ENCODE peak calls at places on chromosomes 12 and 14, in nine cellular contexts. One of them, this sample, is unnamed.

GRCh38 chr12:12913626-12914388 is 22.4 kb downstream of the GPRC5A start:
- DNase-seq in cardiac muscle cell: peak
- DNase-seq in mammary epithelial cell: no peak
- DNase-seq in tibial nerve: no peak
- DNase-seq in ovary: no peak
- DNase-seq in heart left ventricle: no peak
- DNase-seq in body of pancreas: no peak
- DNase-seq in lower lobe of right lung: no peak
- DNase-seq in H1: no peak
- DNase-seq in this sample: no peak

GRCh38 chr12:117968084-117968789 is 553 bp downstream of the KSR2 start:
- DNase-seq in cardiac muscle cell: no peak
- DNase-seq in mammary epithelial cell: no peak
- DNase-seq in tibial nerve: no peak
- DNase-seq in ovary: no peak
- DNase-seq in heart left ventricle: no peak
- DNase-seq in body of pancreas: no peak
- DNase-seq in lower lobe of right lung: no peak
- DNase-seq in H1: no peak
- DNase-seq in this sample: no peak

GRCh38 chr12:74337951-74338350 is 199.7 kb upstream of the ATXN7L3B start:
- DNase-seq in cardiac muscle cell: no peak
- DNase-seq in mammary epithelial cell: peak
- DNase-seq in tibial nerve: no peak
- DNase-seq in ovary: no peak
- DNase-seq in heart left ventricle: no peak
- DNase-seq in body of pancreas: no peak
- DNase-seq in lower lobe of right lung: no peak
- DNase-seq in H1: no peak
- DNase-seq in this sample: no peak

GRCh38 chr14:71415404-71415690 is 508.1 kb downstream of the PCNX1 start:
- DNase-seq in cardiac muscle cell: no peak
- DNase-seq in mammary epithelial cell: no peak
- DNase-seq in tibial nerve: no peak
- DNase-seq in ovary: no peak
- DNase-seq in heart left ventricle: no peak
- DNase-seq in body of pancreas: no peak
- DNase-seq in lower lobe of right lung: no peak
- DNase-seq in H1: no peak
- DNase-seq in this sample: no peak

GRCh38 chr12:67630373-67631088 is 18.0 kb upstream of the DYRK2 start:
- DNase-seq in cardiac muscle cell: no peak
- DNase-seq in mammary epithelial cell: no peak
- DNase-seq in tibial nerve: no peak
- DNase-seq in ovary: peak
- DNase-seq in heart left ventricle: peak
- DNase-seq in body of pancreas: peak
- DNase-seq in lower lobe of right lung: peak
- DNase-seq in H1: peak
- DNase-seq in this sample: no peak

GRCh38 chr12:75479963-75480461 is 543 bp upstream of the GLIPR1 start:
- DNase-seq in cardiac muscle cell: no peak
- DNase-seq in mammary epithelial cell: peak
- DNase-seq in tibial nerve: no peak
- DNase-seq in ovary: no peak
- DNase-seq in heart left ventricle: no peak
- DNase-seq in body of pancreas: no peak
- DNase-seq in lower lobe of right lung: no peak
- DNase-seq in H1: no peak
- DNase-seq in this sample: no peak

GRCh38 chr14:52279405-52279804 is 11.9 kb downstream of the PTGDR start:
- DNase-seq in cardiac muscle cell: no peak
- DNase-seq in mammary epithelial cell: peak
- DNase-seq in tibial nerve: no peak
- DNase-seq in ovary: no peak
- DNase-seq in heart left ventricle: no peak
- DNase-seq in body of pancreas: no peak
- DNase-seq in lower lobe of right lung: no peak
- DNase-seq in H1: no peak
- DNase-seq in this sample: no peak

GRCh38 chr14:99143793-99144192 is 128.2 kb downstream of the BCL11B start:
- DNase-seq in cardiac muscle cell: no peak
- DNase-seq in mammary epithelial cell: no peak
- DNase-seq in tibial nerve: no peak
- DNase-seq in ovary: no peak
- DNase-seq in heart left ventricle: no peak
- DNase-seq in body of pancreas: no peak
- DNase-seq in lower lobe of right lung: no peak
- DNase-seq in H1: no peak
- DNase-seq in this sample: peak

GRCh38 chr12:120457133-120457532 is 10.9 kb downstream of the GATC start:
- DNase-seq in cardiac muscle cell: peak
- DNase-seq in mammary epithelial cell: no peak
- DNase-seq in tibial nerve: no peak
- DNase-seq in ovary: no peak
- DNase-seq in heart left ventricle: no peak
- DNase-seq in body of pancreas: no peak
- DNase-seq in lower lobe of right lung: no peak
- DNase-seq in H1: no peak
- DNase-seq in this sample: no peak

GRCh38 chr12:57072661-57073060 is 5.9 kb downstream of the NEMP1 start:
- DNase-seq in cardiac muscle cell: no peak
- DNase-seq in mammary epithelial cell: no peak
- DNase-seq in tibial nerve: no peak
- DNase-seq in ovary: no peak
- DNase-seq in heart left ventricle: no peak
- DNase-seq in body of pancreas: no peak
- DNase-seq in lower lobe of right lung: no peak
- DNase-seq in H1: no peak
- DNase-seq in this sample: no peak

GRCh38 chr12:93520454-93520853 is 52.0 kb upstream of the SOCS2 start:
- DNase-seq in cardiac muscle cell: no peak
- DNase-seq in mammary epithelial cell: no peak
- DNase-seq in tibial nerve: no peak
- DNase-seq in ovary: no peak
- DNase-seq in heart left ventricle: no peak
- DNase-seq in body of pancreas: no peak
- DNase-seq in lower lobe of right lung: no peak
- DNase-seq in H1: no peak
- DNase-seq in this sample: no peak

GRCh38 chr14:23539209-23539866 is 12.2 kb downstream of the ZFHX2 start:
- DNase-seq in cardiac muscle cell: peak
- DNase-seq in mammary epithelial cell: peak
- DNase-seq in tibial nerve: no peak
- DNase-seq in ovary: no peak
- DNase-seq in heart left ventricle: no peak
- DNase-seq in body of pancreas: no peak
- DNase-seq in lower lobe of right lung: no peak
- DNase-seq in H1: no peak
- DNase-seq in this sample: no peak

GRCh38 chr14:74551001-74551400 is 57.4 kb downstream of the ISCA2 start:
- DNase-seq in cardiac muscle cell: no peak
- DNase-seq in mammary epithelial cell: no peak
- DNase-seq in tibial nerve: no peak
- DNase-seq in ovary: no peak
- DNase-seq in heart left ventricle: no peak
- DNase-seq in body of pancreas: no peak
- DNase-seq in lower lobe of right lung: no peak
- DNase-seq in H1: no peak
- DNase-seq in this sample: no peak

GRCh38 chr14:92579244-92579643 is 65.7 kb downstream of the RIN3 start:
- DNase-seq in cardiac muscle cell: no peak
- DNase-seq in mammary epithelial cell: no peak
- DNase-seq in tibial nerve: no peak
- DNase-seq in ovary: no peak
- DNase-seq in heart left ventricle: no peak
- DNase-seq in body of pancreas: no peak
- DNase-seq in lower lobe of right lung: no peak
- DNase-seq in H1: no peak
- DNase-seq in this sample: no peak

GRCh38 chr14:55160989-55161388 is 30.4 kb downstream of the DLGAP5 start:
- DNase-seq in cardiac muscle cell: no peak
- DNase-seq in mammary epithelial cell: peak
- DNase-seq in tibial nerve: no peak
- DNase-seq in ovary: no peak
- DNase-seq in heart left ventricle: no peak
- DNase-seq in body of pancreas: no peak
- DNase-seq in lower lobe of right lung: no peak
- DNase-seq in H1: no peak
- DNase-seq in this sample: no peak

GRCh38 chr12:123363385-123363742 is 1.3 kb downstream of the SBNO1 start:
- DNase-seq in cardiac muscle cell: no peak
- DNase-seq in mammary epithelial cell: no peak
- DNase-seq in tibial nerve: no peak
- DNase-seq in ovary: no peak
- DNase-seq in heart left ventricle: no peak
- DNase-seq in body of pancreas: no peak
- DNase-seq in lower lobe of right lung: no peak
- DNase-seq in H1: no peak
- DNase-seq in this sample: no peak

GRCh38 chr12:6896846-6897435 is 7.7 kb upstream of the LRRC23 start:
- DNase-seq in cardiac muscle cell: no peak
- DNase-seq in mammary epithelial cell: no peak
- DNase-seq in tibial nerve: no peak
- DNase-seq in ovary: no peak
- DNase-seq in heart left ventricle: no peak
- DNase-seq in body of pancreas: no peak
- DNase-seq in lower lobe of right lung: no peak
- DNase-seq in H1: no peak
- DNase-seq in this sample: no peak

GRCh38 chr12:6902448-6902847 is 2.2 kb upstream of the LRRC23 start:
- DNase-seq in cardiac muscle cell: no peak
- DNase-seq in mammary epithelial cell: no peak
- DNase-seq in tibial nerve: no peak
- DNase-seq in ovary: no peak
- DNase-seq in heart left ventricle: no peak
- DNase-seq in body of pancreas: no peak
- DNase-seq in lower lobe of right lung: no peak
- DNase-seq in H1: no peak
- DNase-seq in this sample: no peak

GRCh38 chr12:6904280-6905276 is at the start of gene LRRC23:
- DNase-seq in cardiac muscle cell: peak
- DNase-seq in mammary epithelial cell: peak
- DNase-seq in tibial nerve: peak
- DNase-seq in ovary: peak
- DNase-seq in heart left ventricle: peak
- DNase-seq in body of pancreas: peak
- DNase-seq in lower lobe of right lung: peak
- DNase-seq in H1: peak
- DNase-seq in this sample: peak

GRCh38 chr12:6903712-6904111 is 910 bp upstream of the LRRC23 start:
- DNase-seq in cardiac muscle cell: no peak
- DNase-seq in mammary epithelial cell: no peak
- DNase-seq in tibial nerve: no peak
- DNase-seq in ovary: no peak
- DNase-seq in heart left ventricle: no peak
- DNase-seq in body of pancreas: no peak
- DNase-seq in lower lobe of right lung: no peak
- DNase-seq in H1: no peak
- DNase-seq in this sample: no peak

GRCh38 chr12:6899837-6900519 is 4.6 kb upstream of the LRRC23 start:
- DNase-seq in cardiac muscle cell: no peak
- DNase-seq in mammary epithelial cell: no peak
- DNase-seq in tibial nerve: peak
- DNase-seq in ovary: no peak
- DNase-seq in heart left ventricle: peak
- DNase-seq in body of pancreas: peak
- DNase-seq in lower lobe of right lung: peak
- DNase-seq in H1: no peak
- DNase-seq in this sample: no peak
- H3K4me3 ChIP-seq in cardiac muscle cell: no peak
- H3K4me3 ChIP-seq in mammary epithelial cell: no peak
- H3K4me3 ChIP-seq in tibial nerve: no peak
- H3K4me3 ChIP-seq in ovary: no peak
- H3K4me3 ChIP-seq in heart left ventricle: no peak
- H3K4me3 ChIP-seq in body of pancreas: no peak
- H3K4me3 ChIP-seq in lower lobe of right lung: no peak
- H3K4me3 ChIP-seq in H1: no peak
- H3K4me3 ChIP-seq in this sample: no peak

DNA sequence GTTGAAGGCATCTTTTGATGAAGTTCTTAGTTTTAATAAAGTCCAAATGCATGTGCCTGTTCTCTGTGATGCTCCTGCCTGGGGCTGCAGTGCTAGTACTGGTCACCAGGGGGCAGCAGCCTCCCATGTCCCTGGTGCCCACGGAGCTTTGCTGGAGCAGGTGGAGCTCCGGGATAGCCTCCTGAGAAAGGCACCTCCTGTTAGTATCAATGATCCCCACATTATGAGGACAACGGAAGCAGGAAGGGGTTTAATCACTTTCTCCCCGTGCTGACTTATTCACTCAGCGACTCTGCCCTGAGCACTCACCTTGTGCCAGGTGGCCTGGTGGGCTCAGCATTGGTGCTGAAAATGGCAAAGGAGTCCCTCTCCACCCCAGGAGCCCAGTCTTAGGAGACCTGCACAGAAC is 123.0 kb upstream of the PZP start:
- DNase-seq in cardiac muscle cell: peak
- DNase-seq in mammary epithelial cell: peak
- DNase-seq in tibial nerve: peak
- DNase-seq in ovary: peak
- DNase-seq in heart left ventricle: peak
- DNase-seq in body of pancreas: peak
- DNase-seq in lower lobe of right lung: peak
- DNase-seq in H1: peak
- DNase-seq in this sample: no peak
- TF ChIP-seq CTCF in cardiac muscle cell: peak
- TF ChIP-seq CTCF in mammary epithelial cell: peak
- TF ChIP-seq CTCF in tibial nerve: peak
- TF ChIP-seq CTCF in ovary: peak
- TF ChIP-seq CTCF in heart left ventricle: peak
- TF ChIP-seq CTCF in body of pancreas: peak
- TF ChIP-seq CTCF in lower lobe of right lung: peak
- TF ChIP-seq CTCF in H1: peak
- TF ChIP-seq CTCF in this sample: peak

GRCh38 chr14:33767721-33768457 is 183.0 kb downstream of the EGLN3 start:
- DNase-seq in cardiac muscle cell: no peak
- DNase-seq in mammary epithelial cell: no peak
- DNase-seq in tibial nerve: no peak
- DNase-seq in ovary: no peak
- DNase-seq in heart left ventricle: no peak
- DNase-seq in body of pancreas: no peak
- DNase-seq in lower lobe of right lung: no peak
- DNase-seq in H1: no peak
- DNase-seq in this sample: no peak
- H3K27ac ChIP-seq in cardiac muscle cell: no peak
- H3K27ac ChIP-seq in mammary epithelial cell: no peak
- H3K27ac ChIP-seq in tibial nerve: no peak
- H3K27ac ChIP-seq in ovary: no peak
- H3K27ac ChIP-seq in heart left ventricle: no peak
- H3K27ac ChIP-seq in body of pancreas: no peak
- H3K27ac ChIP-seq in lower lobe of right lung: no peak
- H3K27ac ChIP-seq in H1: no peak
- H3K27ac ChIP-seq in this sample: no peak

DNA sequence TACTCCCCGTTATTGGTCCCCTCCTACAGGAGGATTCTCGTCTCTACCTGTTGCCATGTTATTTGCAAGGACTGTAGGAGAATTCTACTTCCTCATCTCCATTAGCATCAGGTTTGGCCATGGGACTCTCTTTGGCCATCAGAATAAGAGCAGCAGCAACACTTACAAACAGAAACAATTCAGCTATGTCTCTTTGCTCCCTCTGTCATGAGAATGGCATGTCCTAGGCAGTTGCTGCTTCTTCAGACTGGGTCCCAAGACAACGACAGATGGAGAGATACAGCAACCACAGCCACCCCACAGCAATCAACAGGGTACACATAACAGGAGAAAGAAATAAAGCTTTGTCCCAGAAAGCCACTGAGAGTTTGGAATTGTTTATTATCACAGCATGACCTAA is 19.7 kb downstream of the SLC41A2 start:
- DNase-seq in cardiac muscle cell: no peak
- DNase-seq in mammary epithelial cell: no peak
- DNase-seq in tibial nerve: no peak
- DNase-seq in ovary: no peak
- DNase-seq in heart left ventricle: no peak
- DNase-seq in body of pancreas: no peak
- DNase-seq in lower lobe of right lung: no peak
- DNase-seq in H1: no peak
- DNase-seq in this sample: no peak
- H3K4me3 ChIP-seq in cardiac muscle cell: no peak
- H3K4me3 ChIP-seq in mammary epithelial cell: no peak
- H3K4me3 ChIP-seq in tibial nerve: no peak
- H3K4me3 ChIP-seq in ovary: no peak
- H3K4me3 ChIP-seq in heart left ventricle: no peak
- H3K4me3 ChIP-seq in body of pancreas: no peak
- H3K4me3 ChIP-seq in lower lobe of right lung: no peak
- H3K4me3 ChIP-seq in H1: no peak
- H3K4me3 ChIP-seq in this sample: no peak

This sample was measured in suprapubic skin.